ENCODE peak calls at places on chromosomes 2 and 18, in ten cellular contexts. Y is thoracic aorta, A is K562, L is choroid plexus epithelial cell, Z is cardiac muscle cell, P is fibroblast of lung, O is endodermal cell, D is HepG2, R is fibroblast of villous mesenchyme, X is stomach. K is an unnamed sample.

GRCh38 chr2:149885946-149886345 is 298.4 kb upstream of the MMADHC start:
- DNase-seq in Z (no peak), A (no peak), X (no peak), O (no peak), R (no peak), L (peak), D (no peak), Y (no peak), P (peak), K (no peak)

GRCh38 chr2:72098935-72099334 is 48.7 kb downstream of the CYP26B1 start:
- DNase-seq in L (no peak), A (no peak), X (no peak), R (no peak), Y (no peak), D (no peak), P (no peak), O (no peak), Z (no peak), K (no peak)

GRCh38 chr2:55048514-55048924 is 1.7 kb downstream of the RTN4 start:
- DNase-seq in Y (no peak), L (peak), Z (peak), P (peak), O (peak), R (peak), X (no peak), D (peak), A (peak), K (no peak)

GRCh38 chr2:127622561-127623387 is 23.2 kb upstream of the GPR17 start:
- DNase-seq in R (no peak), P (no peak), X (no peak), D (no peak), Z (no peak), Y (no peak), A (no peak), O (peak), L (no peak), K (no peak)

GRCh38 chr2:215055891-215056290 is 82.5 kb downstream of the ABCA12 start:
- DNase-seq in X (no peak), Z (no peak), O (no peak), D (no peak), P (no peak), R (no peak), L (no peak), Y (no peak), A (no peak), K (no peak)

GRCh38 chr2:42959148-42959992 is 167.0 kb upstream of the HAAO start:
- DNase-seq in A (no peak), O (peak), P (peak), Z (peak), D (peak), L (peak), R (peak), Y (no peak), X (no peak), K (no peak)

GRCh38 chr2:201320701-201321100 is 36.4 kb downstream of the FLACC1 start:
- DNase-seq in L (peak), R (no peak), Y (no peak), O (no peak), Z (peak), D (no peak), P (no peak), X (no peak), A (no peak), K (no peak)

GRCh38 chr2:223855426-223855825 is 18.0 kb upstream of the AP1S3 start:
- DNase-seq in D (peak), R (peak), P (peak), Z (peak), L (peak), A (no peak), O (no peak), Y (no peak), X (no peak), K (no peak)

GRCh38 chr2:157173740-157174184 is 83.7 kb upstream of the GALNT5 start:
- DNase-seq in R (peak), X (no peak), D (no peak), Z (peak), A (no peak), P (peak), Y (no peak), O (no peak), L (peak), K (no peak)

GRCh38 chr2:109171444-109172334 is 42.7 kb downstream of the SH3RF3 start:
- DNase-seq in P (peak), Z (peak), X (peak), Y (peak), R (peak), O (no peak), D (no peak), A (no peak), L (peak), K (no peak)

GRCh38 chr2:188518391-188518790 is 226.7 kb downstream of the GULP1 start:
- DNase-seq in P (peak), A (no peak), O (no peak), Z (peak), Y (no peak), X (no peak), R (peak), L (peak), D (no peak), K (no peak)

GRCh38 chr2:28407976-28408690 is 15.5 kb downstream of the FOSL2 start:
- DNase-seq in X (no peak), A (no peak), L (no peak), Y (no peak), R (no peak), O (no peak), D (peak), P (no peak), Z (no peak), K (no peak)

GRCh38 chr2:21656330-21657075 is 532.7 kb downstream of the TDRD15 start:
- DNase-seq in L (no peak), P (no peak), A (no peak), R (no peak), O (no peak), Y (no peak), Z (no peak), X (no peak), D (no peak), K (no peak)

GRCh38 chr2:225002656-225003045 is 39.6 kb downstream of the DOCK10 start:
- DNase-seq in Z (no peak), P (no peak), O (no peak), R (no peak), L (no peak), X (no peak), Y (no peak), A (no peak), D (no peak), K (no peak)

GRCh38 chr2:165777522-165778186 is 16.4 kb downstream of the GALNT3 start:
- DNase-seq in L (no peak), Z (no peak), X (no peak), O (no peak), A (no peak), Y (no peak), D (no peak), R (no peak), P (no peak), K (no peak)

GRCh38 chr18:10213526-10213925 is 240.9 kb upstream of the APCDD1 start:
- DNase-seq in R (peak), O (no peak), P (no peak), Z (peak), L (peak), X (no peak), D (no peak), Y (no peak), A (no peak), K (no peak)

GRCh38 chr2:185291035-185291647 is 447.5 kb upstream of the FSIP2 start:
- DNase-seq in Z (peak), L (peak), Y (no peak), A (no peak), X (peak), R (peak), O (peak), P (peak), D (peak), K (peak)

GRCh38 chr18:47163241-47163640 is 12.9 kb downstream of the IER3IP1 start:
- DNase-seq in X (no peak), R (peak), D (no peak), O (no peak), A (no peak), Z (peak), L (peak), Y (no peak), P (peak), K (no peak)
- H3K4me3 ChIP-seq in X (no peak), R (peak), D (no peak), O (no peak), A (no peak), Z (no peak), L (peak), Y (no peak), P (peak), K (no peak)

GRCh38 chr18:55420977-55421611 is 166.9 kb downstream of the TCF4 start:
- DNase-seq in X (no peak), O (no peak), D (no peak), P (no peak), L (no peak), A (no peak), R (no peak), Y (no peak), Z (no peak), K (no peak)
- H3K4me3 ChIP-seq in X (no peak), O (no peak), D (no peak), P (peak), L (no peak), A (no peak), R (peak), Y (peak), Z (no peak), K (no peak)

GRCh38 chr2:170714156-170715061 is 728 bp upstream of the SP5 start:
- DNase-seq in D (no peak), O (peak), Y (no peak), X (peak), Z (no peak), A (peak), P (no peak), L (no peak), R (no peak), K (no peak)

GRCh38 chr2:170712653-170713279 is 2.4 kb upstream of the SP5 start:
- DNase-seq in X (no peak), D (no peak), O (peak), A (no peak), Y (no peak), Z (no peak), R (no peak), L (no peak), P (no peak), K (no peak)

GRCh38 chr2:170715062-170715931 is at the start of gene SP5:
- DNase-seq in Z (peak), D (peak), O (peak), A (peak), L (peak), Y (no peak), R (peak), X (peak), P (peak), K (no peak)

GRCh38 chr2:170711774-170712652 is 3.1 kb upstream of the SP5 start:
- DNase-seq in R (no peak), L (no peak), Z (no peak), P (no peak), O (peak), X (peak), D (peak), A (no peak), Y (no peak), K (no peak)

GRCh38 chr2:170713280-170714155 is 1.6 kb upstream of the SP5 start:
- DNase-seq in Y (no peak), X (no peak), Z (no peak), D (peak), O (peak), R (no peak), L (no peak), P (no peak), A (no peak), K (no peak)
- H3K4me3 ChIP-seq in Y (peak), X (peak), Z (peak), D (peak), O (peak), R (no peak), L (no peak), P (no peak), A (peak), K (peak)

GRCh38 chr2:237488295-237488694 is 1.2 kb downstream of the MLPH start:
- DNase-seq in Y (no peak), P (peak), L (no peak), D (no peak), X (peak), R (no peak), O (no peak), A (no peak), Z (no peak), K (no peak)
- H3K4me3 ChIP-seq in Y (no peak), P (no peak), L (peak), D (no peak), X (peak), R (peak), O (no peak), A (no peak), Z (no peak), K (no peak)

GRCh38 chr2:75454221-75454620 is 106.5 kb downstream of the EVA1A start:
- DNase-seq in X (no peak), Z (no peak), O (no peak), R (no peak), D (no peak), L (no peak), A (no peak), Y (no peak), P (no peak), K (no peak)
- H3K4me3 ChIP-seq in X (no peak), Z (no peak), O (no peak), R (no peak), D (no peak), L (no peak), A (no peak), Y (no peak), P (no peak), K (no peak)